ENCODE peak calls at places on chromosomes 12 and 14, in eight cellular contexts. K is lower leg skin, O is lower lobe of right lung, V is AG09309, F is lung, E is GM12878, W is transverse colon, Q is HFF-Myc. N is an unnamed sample.

GRCh38 chr12:60174476-60174875 is 578.6 kb downstream of the SLC16A7 start:
- DNase-seq in O (no peak), K (no peak), V (peak), W (no peak), Q (no peak), E (no peak), F (no peak), N (no peak)

GRCh38 chr12:122984612-122985358 is 4.3 kb downstream of the ARL6IP4 start:
- DNase-seq in E (no peak), Q (no peak), F (no peak), O (peak), V (no peak), W (no peak), K (no peak), N (no peak)

GRCh38 chr12:124491856-124492420 is 75.5 kb downstream of the NCOR2 start:
- DNase-seq in F (no peak), V (no peak), Q (no peak), E (no peak), W (no peak), K (no peak), O (no peak), N (no peak)

GRCh38 chr12:100827901-100828520 is 33.4 kb downstream of the ANO4 start:
- DNase-seq in O (no peak), V (peak), F (no peak), E (no peak), K (no peak), W (no peak), Q (no peak), N (no peak)

GRCh38 chr12:33247625-33248024 is 192.0 kb downstream of the SYT10 start:
- DNase-seq in W (no peak), F (no peak), V (no peak), O (no peak), E (no peak), K (no peak), Q (no peak), N (no peak)

GRCh38 chr14:86462193-86462592 is 932.2 kb downstream of the FLRT2 start:
- DNase-seq in E (no peak), W (no peak), O (no peak), Q (peak), F (no peak), K (no peak), V (no peak), N (no peak)

GRCh38 chr12:15001733-15002471 is 29.1 kb downstream of the PDE6H start:
- DNase-seq in K (peak), V (no peak), F (no peak), E (no peak), Q (no peak), W (peak), O (peak), N (no peak)

GRCh38 chr12:12807970-12808702 is 5.0 kb upstream of the DDX47 start:
- DNase-seq in F (no peak), W (peak), V (no peak), O (no peak), E (peak), Q (no peak), K (peak), N (no peak)

GRCh38 chr12:131047789-131048610 is 94.3 kb downstream of the ADGRD1 start:
- DNase-seq in V (no peak), F (no peak), O (peak), W (no peak), Q (no peak), K (peak), E (no peak), N (no peak)

GRCh38 chr12:113250045-113250444 is 28.8 kb downstream of the TPCN1 start:
- DNase-seq in V (no peak), W (no peak), F (no peak), O (no peak), Q (no peak), E (no peak), K (no peak), N (peak)

GRCh38 chr14:93430889-93431670 is at the start of gene UNC79:
- DNase-seq in V (no peak), Q (no peak), O (no peak), W (no peak), E (no peak), F (no peak), K (no peak), N (no peak)

GRCh38 chr14:105355049-105355575 is 40.6 kb downstream of the PACS2 start:
- DNase-seq in Q (no peak), V (no peak), W (no peak), E (no peak), K (no peak), F (no peak), O (no peak), N (no peak)

GRCh38 chr12:31234955-31235867 is 90.7 kb downstream of the SINHCAF start:
- DNase-seq in E (no peak), F (no peak), Q (no peak), W (peak), K (peak), O (peak), V (no peak), N (no peak)

GRCh38 chr12:82517027-82517426 is 158.7 kb downstream of the METTL25 start:
- DNase-seq in F (no peak), V (no peak), E (no peak), O (no peak), W (no peak), Q (no peak), K (no peak), N (no peak)

GRCh38 chr12:114789821-114790220 is 105.8 kb upstream of the TBX3 start:
- DNase-seq in O (no peak), W (no peak), E (no peak), F (no peak), K (no peak), V (no peak), Q (no peak), N (no peak)

GRCh38 chr14:58772061-58772604 is 134.4 kb downstream of the DACT1 start:
- DNase-seq in V (no peak), O (no peak), Q (no peak), W (no peak), E (no peak), F (no peak), K (no peak), N (no peak)

GRCh38 chr12:22262309-22262708 is 72.2 kb downstream of the ST8SIA1 start:
- DNase-seq in K (no peak), V (no peak), Q (no peak), E (no peak), O (no peak), F (no peak), W (no peak), N (no peak)

GRCh38 chr12:128662106-128662505 is 161.7 kb downstream of the SLC15A4 start:
- DNase-seq in E (no peak), O (no peak), Q (no peak), V (no peak), W (no peak), F (no peak), K (no peak), N (no peak)

GRCh38 chr14:70816525-70816924 is 7.2 kb upstream of the MAP3K9 start:
- DNase-seq in V (no peak), Q (no peak), F (no peak), K (no peak), W (no peak), E (no peak), O (no peak), N (no peak)

GRCh38 chr14:96584907-96585671 is 82.9 kb downstream of the PAPOLA start:
- DNase-seq in Q (no peak), V (no peak), F (no peak), E (no peak), W (no peak), O (no peak), K (peak), N (no peak)

GRCh38 chr12:52798003-52798670 is 2.2 kb upstream of the KRT3 start:
- DNase-seq in O (no peak), E (no peak), V (no peak), Q (no peak), F (no peak), W (no peak), K (no peak), N (no peak)

GRCh38 chr14:50380455-50380854 is 16.2 kb downstream of the CDKL1 start:
- DNase-seq in K (no peak), W (no peak), E (no peak), V (no peak), Q (no peak), F (no peak), O (no peak), N (no peak)

GRCh38 chr12:124411291-124411878 is 116.5 kb downstream of the RFLNA start:
- DNase-seq in Q (no peak), V (peak), O (no peak), E (no peak), W (peak), F (no peak), K (peak), N (no peak)

GRCh38 chr12:127363392-127363791 is 903.6 kb upstream of the TMEM132C start:
- DNase-seq in K (no peak), W (no peak), V (no peak), E (no peak), Q (no peak), O (no peak), F (no peak), N (no peak)

GRCh38 chr14:69852897-69853296 is 26.3 kb upstream of the SMOC1 start:
- DNase-seq in Q (no peak), O (no peak), E (no peak), V (no peak), F (no peak), W (no peak), K (no peak), N (no peak)

GRCh38 chr12:64056741-64057140 is 165.4 kb downstream of the KICS2 start:
- DNase-seq in O (no peak), E (no peak), W (no peak), F (no peak), V (no peak), Q (no peak), K (no peak), N (no peak)

GRCh38 chr12:108218911-108219310 is 89.8 kb downstream of the WSCD2 start:
- DNase-seq in W (no peak), K (no peak), O (no peak), V (no peak), E (no peak), Q (no peak), F (no peak), N (no peak)

GRCh38 chr14:30035361-30035760 is 107.7 kb upstream of the PRKD1 start:
- DNase-seq in W (no peak), Q (no peak), V (no peak), E (no peak), F (no peak), O (no peak), K (no peak), N (no peak)

GRCh38 chr12:12720637-12721250 is 3.6 kb downstream of the CDKN1B start:
- DNase-seq in F (no peak), K (no peak), O (no peak), V (no peak), E (no peak), Q (no peak), W (no peak), N (no peak)

GRCh38 chr14:95307402-95308041 is 12.2 kb downstream of the CLMN start:
- DNase-seq in F (no peak), O (peak), W (no peak), Q (no peak), K (no peak), V (no peak), E (no peak), N (peak)

GRCh38 chr14:100844846-100845245 is 18.9 kb downstream of the MEG3 start:
- DNase-seq in Q (no peak), E (no peak), F (no peak), K (no peak), W (no peak), O (peak), V (no peak), N (peak)

GRCh38 chr14:74049886-74050495 is 30.8 kb downstream of the BBOF1 start:
- DNase-seq in K (no peak), V (no peak), O (no peak), F (no peak), E (no peak), W (no peak), Q (no peak), N (no peak)

GRCh38 chr14:84646791-84647500 is 883.0 kb upstream of the FLRT2 start:
- DNase-seq in K (no peak), Q (no peak), W (no peak), F (no peak), O (no peak), V (no peak), E (no peak), N (no peak)

GRCh38 chr14:92933481-92933880 is 10.5 kb downstream of the CHGA start:
- DNase-seq in E (no peak), V (no peak), K (no peak), Q (no peak), F (no peak), W (no peak), O (no peak), N (no peak)

GRCh38 chr12:16583991-16584745 is 21.8 kb downstream of the LMO3 start:
- DNase-seq in K (no peak), Q (no peak), W (no peak), F (no peak), E (no peak), O (no peak), V (no peak), N (no peak)

GRCh38 chr12:103930787-103931536 is 752 bp downstream of the HSP90B1 start:
- DNase-seq in K (peak), F (peak), E (no peak), W (peak), Q (no peak), O (peak), V (no peak), N (no peak)

GRCh38 chr14:93893550-93894329 is 33.4 kb upstream of the FAM181A start:
- DNase-seq in F (no peak), Q (no peak), O (no peak), V (no peak), E (no peak), K (no peak), W (no peak), N (no peak)

GRCh38 chr12:127785535-127785934 is 481.4 kb upstream of the TMEM132C start:
- DNase-seq in Q (peak), W (no peak), K (no peak), O (no peak), F (no peak), V (peak), E (no peak), N (no peak)

GRCh38 chr12:111443586-111443985 is 37.9 kb downstream of the SH2B3 start:
- DNase-seq in E (no peak), V (no peak), F (no peak), Q (no peak), O (no peak), W (peak), K (peak), N (no peak)

GRCh38 chr14:52111583-52111982 is 42.7 kb upstream of the NID2 start:
- DNase-seq in E (no peak), W (no peak), Q (no peak), F (no peak), O (no peak), K (no peak), V (no peak), N (no peak)
- TF ChIP-seq CTCF in E (no peak), W (no peak), Q (no peak), F (no peak), O (no peak), K (no peak), V (no peak), N (no peak)

GRCh38 chr12:67268335-67268895 is 743 bp upstream of the CAND1 start:
- DNase-seq in V (peak), O (peak), E (no peak), Q (peak), F (peak), K (peak), W (peak), N (no peak)

GRCh38 chr12:67271976-67272375 is 2.8 kb downstream of the CAND1 start:
- DNase-seq in W (no peak), Q (no peak), E (no peak), V (no peak), F (no peak), K (no peak), O (no peak), N (no peak)

GRCh38 chr12:67269632-67270578 is 747 bp downstream of the CAND1 start:
- DNase-seq in E (no peak), Q (no peak), V (no peak), O (peak), F (peak), W (peak), K (peak), N (no peak)

GRCh38 chr12:67270622-67271021 is 1.5 kb downstream of the CAND1 start:
- DNase-seq in Q (no peak), O (no peak), F (no peak), K (no peak), E (no peak), W (no peak), V (no peak), N (no peak)

GRCh38 chr12:67268896-67269631 is at the start of gene CAND1:
- DNase-seq in Q (peak), V (peak), W (peak), K (peak), O (peak), F (peak), E (peak), N (peak)
- TF ChIP-seq CTCF in Q (no peak), V (no peak), W (no peak), K (no peak), O (peak), F (no peak), E (peak), N (no peak)

GRCh38 chr12:5873341-5873919 is 71.6 kb downstream of the ANO2 start:
- DNase-seq in Q (no peak), F (no peak), V (no peak), E (no peak), W (no peak), K (no peak), O (no peak), N (no peak)

GRCh38 chr12:5874514-5874913 is 70.5 kb downstream of the ANO2 start:
- DNase-seq in E (no peak), F (no peak), V (no peak), K (no peak), W (no peak), Q (no peak), O (no peak), N (no peak)

GRCh38 chr12:5870183-5870582 is 74.9 kb downstream of the ANO2 start:
- DNase-seq in Q (no peak), O (no peak), W (no peak), K (no peak), F (no peak), V (no peak), E (no peak), N (no peak)

GRCh38 chr12:5871741-5872140 is 73.3 kb downstream of the ANO2 start:
- DNase-seq in O (no peak), K (no peak), W (no peak), E (no peak), F (no peak), V (no peak), Q (no peak), N (no peak)

DNA sequence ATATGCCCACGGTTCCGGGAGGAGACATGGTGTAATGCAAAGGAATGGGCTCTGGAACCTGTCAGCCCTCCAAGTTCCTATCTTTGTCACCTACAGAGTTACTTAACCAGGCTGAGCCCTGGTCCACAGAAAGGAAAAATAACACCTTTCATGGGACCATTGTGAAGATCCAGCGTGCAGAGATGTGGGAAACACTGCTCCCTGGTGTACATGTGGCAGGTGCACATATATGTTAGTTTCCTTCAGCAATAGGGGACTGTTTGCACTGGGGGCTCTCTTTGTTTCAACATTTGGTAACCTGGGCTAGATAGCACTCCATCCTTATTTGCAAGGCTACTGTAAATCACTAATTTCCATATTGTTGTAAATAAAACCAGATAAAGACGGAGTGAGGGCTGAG is 72.3 kb downstream of the ANO2 start:
- DNase-seq in W (no peak), K (no peak), F (no peak), E (no peak), O (no peak), Q (no peak), V (no peak), N (no peak)
- TF ChIP-seq CTCF in W (peak), K (no peak), F (no peak), E (peak), O (no peak), Q (peak), V (peak), N (peak)

DNA sequence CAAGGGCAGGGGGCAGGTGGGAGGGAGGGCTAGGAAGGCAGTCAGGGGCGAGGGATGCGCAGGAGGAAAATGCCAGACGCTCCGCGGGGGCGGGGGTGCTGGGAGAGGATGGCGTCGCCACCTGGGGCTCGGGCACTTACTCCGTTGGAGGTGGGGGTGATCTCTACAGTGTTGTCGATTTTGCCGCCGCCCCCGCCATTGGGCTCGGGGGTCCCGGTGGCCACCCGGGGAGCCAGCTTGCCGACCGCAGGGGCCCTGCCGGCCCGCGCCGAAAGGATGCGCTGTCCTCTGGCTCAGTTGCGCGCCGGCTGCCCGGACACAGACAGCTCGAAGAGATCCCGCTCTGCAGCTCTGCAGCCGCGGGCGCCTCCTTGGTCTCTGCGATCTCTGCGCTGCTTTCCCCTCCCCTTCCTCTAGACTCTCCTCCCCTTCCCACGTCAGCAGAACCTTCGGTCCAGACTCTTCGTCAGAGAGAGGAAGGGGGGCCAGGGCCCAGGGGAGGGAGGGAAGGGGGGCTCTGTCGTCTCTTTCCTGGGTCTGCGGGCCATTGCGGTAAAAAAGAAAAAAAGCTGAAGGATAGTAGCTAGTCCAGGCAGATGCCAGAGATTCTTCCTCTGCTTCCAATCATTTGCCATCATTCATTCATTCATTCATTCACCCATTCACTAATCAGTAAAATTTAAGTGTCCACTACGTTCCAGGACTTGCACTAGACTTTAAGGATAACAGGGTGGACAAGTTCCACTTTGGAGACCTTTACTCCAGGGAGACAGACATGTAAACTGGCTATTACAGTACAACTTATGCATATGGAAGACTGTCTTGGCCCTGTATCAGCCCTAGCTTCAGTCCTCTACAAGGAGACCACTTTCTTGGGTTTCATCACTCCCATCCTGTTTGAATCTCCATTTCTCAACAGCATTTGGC is at the start of gene SLC22A17:
- DNase-seq in F (peak), K (peak), V (peak), W (peak), E (no peak), Q (no peak), O (peak), N (no peak)
- TF ChIP-seq CTCF in F (no peak), K (no peak), V (peak), W (peak), E (no peak), Q (no peak), O (no peak), N (peak)

DNA sequence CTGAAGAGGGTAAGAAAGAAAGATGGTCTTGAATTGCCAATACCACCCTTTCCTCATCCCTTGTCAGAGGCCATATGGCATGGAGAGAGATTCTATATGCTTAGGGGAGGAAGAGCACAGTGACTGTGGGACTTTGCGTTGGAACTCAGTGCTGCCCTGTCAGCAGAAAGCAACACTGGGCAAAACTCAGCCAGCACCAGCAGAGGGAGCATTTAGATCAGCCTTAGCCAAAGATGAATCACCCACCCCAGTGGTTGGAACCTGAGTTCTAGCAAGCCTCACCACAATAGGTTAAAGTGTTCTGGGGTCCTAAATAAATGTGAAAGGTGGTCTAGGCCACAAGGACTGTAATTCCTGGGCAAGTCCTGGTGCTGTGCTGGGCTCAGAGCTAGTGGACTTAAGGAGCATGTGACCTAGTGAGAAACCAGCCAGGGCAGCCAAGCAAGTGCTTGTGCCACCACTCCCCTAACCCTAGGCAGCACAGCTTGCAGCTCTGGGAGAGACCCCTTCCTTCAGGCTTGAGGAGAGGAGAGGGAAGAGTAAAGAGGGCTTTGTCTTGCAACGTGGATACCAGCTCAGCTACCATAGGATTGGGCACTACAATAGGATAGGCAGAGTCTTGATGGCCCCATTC is 11.4 kb upstream of the BCAT1 start:
- DNase-seq in E (peak), K (no peak), O (no peak), F (no peak), V (peak), Q (no peak), W (peak), N (no peak)
- TF ChIP-seq CTCF in E (peak), K (no peak), O (peak), F (peak), V (peak), Q (peak), W (peak), N (peak)